ENCODE peak calls at places on chromosomes 5 and 9, in four cellular contexts. V is left colon; K is stimulated activated CD8-positive, alpha-beta memory T cell treated with anti-CD3 and anti-CD28 coated beads, Interleukin-2, amount 100 ng/mL, for 1 hour; P is WERI-Rb-1. A is an unnamed sample.

GRCh38 chr9:73565026-73565425 is 413.4 kb downstream of the ANXA1 start:
- DNase-seq in V (no peak), P (no peak), K (no peak), A (no peak)

GRCh38 chr5:11596657-11597071 is 307.6 kb downstream of the CTNND2 start:
- DNase-seq in K (no peak), P (no peak), V (no peak), A (peak)

GRCh38 chr5:151523335-151523734 is 67.8 kb downstream of the FAT2 start:
- DNase-seq in V (no peak), P (peak), K (no peak), A (no peak)

GRCh38 chr5:50965621-50966362 is 299.4 kb downstream of the PARP8 start:
- DNase-seq in P (no peak), K (no peak), V (no peak), A (no peak)

GRCh38 chr9:74773886-74774479 is 113.7 kb downstream of the TRPM6 start:
- DNase-seq in P (peak), K (peak), V (peak), A (peak)

GRCh38 chr5:84384604-84385575 is at the start of gene EDIL3:
- DNase-seq in V (peak), K (no peak), P (peak), A (peak)

GRCh38 chr5:180605554-180606214 is 14.4 kb upstream of the SCGB3A1 start:
- DNase-seq in V (no peak), K (peak), P (peak), A (peak)

GRCh38 chr5:62066878-62067277 is 239.1 kb upstream of the KIF2A start:
- DNase-seq in P (no peak), V (no peak), K (no peak), A (no peak)

GRCh38 chr9:99118782-99119466 is 14.0 kb downstream of the TGFBR1 start:
- DNase-seq in V (no peak), P (no peak), K (no peak), A (no peak)

GRCh38 chr9:135152608-135153337 is 65.3 kb downstream of the OLFM1 start:
- DNase-seq in K (no peak), V (no peak), P (peak), A (no peak)

GRCh38 chr9:1612886-1613285 is 402.3 kb upstream of the SMARCA2 start:
- DNase-seq in K (no peak), V (no peak), P (no peak), A (no peak)

GRCh38 chr5:152171888-152172287 is 233.2 kb downstream of the NMUR2 start:
- DNase-seq in K (no peak), P (no peak), V (no peak), A (no peak)

GRCh38 chr9:6816581-6816980 is 58.8 kb downstream of the KDM4C start:
- DNase-seq in P (no peak), V (no peak), K (no peak), A (no peak)

GRCh38 chr5:56327810-56328209 is 94.7 kb upstream of the ANKRD55 start:
- DNase-seq in V (no peak), K (no peak), P (no peak), A (no peak)

GRCh38 chr5:109399092-109399759 is 10.5 kb downstream of the PJA2 start:
- DNase-seq in P (no peak), V (no peak), K (no peak), A (no peak)

GRCh38 chr9:129027685-129028191 is 393 bp downstream of the SH3GLB2 start:
- DNase-seq in P (peak), K (no peak), V (peak), A (peak)

A was measured in body of pancreas.